ENCODE peak calls at places on chromosomes 11 and 22, in eight cellular contexts. R, D, P, X, A, O, W and E are unnamed samples.

GRCh38 chr11:130675456-130675855 is 227.0 kb downstream of the ADAMTS15 start:
- DNase-seq in R (peak; percentile 90), D (no peak), P (peak; percentile 25), X (no peak), A (peak; percentile 42), O (peak; percentile 36), W (no peak), E (no peak)

GRCh38 chr11:45751430-45751829 is 53.5 kb upstream of the SLC35C1 start:
- DNase-seq in R (no peak), D (no peak), P (no peak), X (no peak), A (no peak), O (no peak), W (no peak), E (peak; percentile 44)

GRCh38 chr22:46110215-46110614 is 40.1 kb upstream of the PPARA start:
- DNase-seq in R (peak; percentile 19), D (no peak), P (peak; percentile 86), X (no peak), A (no peak), O (no peak), W (no peak), E (peak; percentile 56)

GRCh38 chr11:75582935-75583709 is 21.1 kb downstream of the SERPINH1 start:
- DNase-seq in R (peak; percentile 84), D (peak; percentile 82), P (peak; percentile 76), X (peak; percentile 90), A (peak; percentile 84), O (peak; percentile 87), W (no peak), E (peak; percentile 82)

GRCh38 chr11:84316866-84317560 is 1030.8 kb upstream of the CCDC90B start:
- DNase-seq in R (peak; percentile 38), D (no peak), P (peak; percentile 65), X (no peak), A (no peak), O (peak; percentile 44), W (peak; percentile 16), E (no peak)

GRCh38 chr11:129866328-129866727 is 29.1 kb downstream of the NFRKB start:
- DNase-seq in R (no peak), D (no peak), P (no peak), X (peak; percentile 66), A (no peak), O (peak; percentile 46), W (no peak), E (no peak)

GRCh38 chr22:24376606-24377005 is 50.8 kb upstream of the ADORA2A start:
- DNase-seq in R (no peak), D (no peak), P (no peak), X (no peak), A (no peak), O (no peak), W (no peak), E (no peak)

GRCh38 chr22:43851058-43851978 is 11.0 kb downstream of the SULT4A1 start:
- DNase-seq in R (no peak), D (peak; percentile 43), P (no peak), X (peak; percentile 10), A (no peak), O (no peak), W (no peak), E (no peak)

GRCh38 chr22:20867179-20868099 is 8.6 kb downstream of the SNAP29 start:
- DNase-seq in R (peak; percentile 82), D (no peak), P (peak; percentile 52), X (peak; percentile 63), A (no peak), O (peak; percentile 62), W (no peak), E (no peak)

GRCh38 chr11:35330924-35331323 is 88.4 kb downstream of the SLC1A2 start:
- DNase-seq in R (no peak), D (no peak), P (no peak), X (no peak), A (no peak), O (no peak), W (no peak), E (no peak)

GRCh38 chr11:24086921-24087320 is 409.9 kb upstream of the LUZP2 start:
- DNase-seq in R (no peak), D (no peak), P (no peak), X (no peak), A (no peak), O (no peak), W (no peak), E (no peak)

GRCh38 chr22:36743011-36743410 is 32.9 kb downstream of the IFT27 start:
- DNase-seq in R (no peak), D (no peak), P (no peak), X (peak; percentile 6), A (no peak), O (no peak), W (no peak), E (no peak)
- H3K27me3 ChIP-seq in R (peaks cover 61% of the 10 kb centered on the region), D (no peaks in the 10 kb centered on the region), P (peaks cover 11% of the 10 kb centered on the region), X (no peaks in the 10 kb centered on the region), A (peaks cover 50% of the 10 kb centered on the region), O (no peaks in the 10 kb centered on the region), W (peaks cover 15% of the 10 kb centered on the region), E (peaks cover 16% of the 10 kb centered on the region)

GRCh38 chr11:112017538-112017937 is 7.7 kb upstream of the DLAT start:
- DNase-seq in R (no peak), D (no peak), P (peak; percentile 34), X (no peak), A (no peak), O (no peak), W (no peak), E (no peak)

GRCh38 chr11:112019066-112019465 is 6.1 kb upstream of the DLAT start:
- DNase-seq in R (no peak), D (no peak), P (no peak), X (no peak), A (no peak), O (no peak), W (no peak), E (no peak)

GRCh38 chr11:112016765-112017356 is 8.3 kb upstream of the DLAT start:
- DNase-seq in R (peak; percentile 19), D (no peak), P (peak; percentile 54), X (no peak), A (no peak), O (no peak), W (no peak), E (peak; percentile 71)

GRCh38 chr11:112013501-112014164 is 11.6 kb upstream of the DLAT start:
- DNase-seq in R (no peak), D (no peak), P (no peak), X (no peak), A (no peak), O (peak; percentile 30), W (no peak), E (no peak)

GRCh38 chr11:112016088-112016764 is 9.0 kb upstream of the DLAT start:
- DNase-seq in R (peak; percentile 30), D (no peak), P (no peak), X (no peak), A (no peak), O (no peak), W (no peak), E (no peak)
- H3K4me3 ChIP-seq in R (peak overlapping the region; percentile 65), D (no peak overlapping the region), P (no peak overlapping the region), X (no peak overlapping the region), A (no peak overlapping the region), O (no peak overlapping the region), W (no peak overlapping the region), E (no peak overlapping the region)

GRCh38 chr11:123055132-123055924 is 6.6 kb downstream of the HSPA8 start:
- DNase-seq in R (no peak), D (no peak), P (no peak), X (no peak), A (no peak), O (no peak), W (no peak), E (no peak)
- H3K36me3 ChIP-seq in R (peaks cover 70% of the 10 kb centered on the region), D (peaks cover 45% of the 10 kb centered on the region), P (no peaks in the 10 kb centered on the region), X (peaks cover 31% of the 10 kb centered on the region), A (peaks cover 76% of the 10 kb centered on the region), O (peaks cover 3% of the 10 kb centered on the region), W (peaks cover 7% of the 10 kb centered on the region), E (peaks cover 61% of the 10 kb centered on the region)

GRCh38 chr22:22941831-22942510 is 54.4 kb downstream of the IGLL5 start:
- DNase-seq in R (no peak), D (peak; percentile 41), P (peak; percentile 3), X (peak; percentile 26), A (no peak), O (no peak), W (no peak), E (no peak)
- H3K27me3 ChIP-seq in R (peaks cover 56% of the 10 kb centered on the region), D (no peaks in the 10 kb centered on the region), P (peaks cover 11% of the 10 kb centered on the region), X (no peaks in the 10 kb centered on the region), A (no peaks in the 10 kb centered on the region), O (no peaks in the 10 kb centered on the region), W (peaks cover 3% of the 10 kb centered on the region), E (peaks cover 15% of the 10 kb centered on the region)

DNA sequence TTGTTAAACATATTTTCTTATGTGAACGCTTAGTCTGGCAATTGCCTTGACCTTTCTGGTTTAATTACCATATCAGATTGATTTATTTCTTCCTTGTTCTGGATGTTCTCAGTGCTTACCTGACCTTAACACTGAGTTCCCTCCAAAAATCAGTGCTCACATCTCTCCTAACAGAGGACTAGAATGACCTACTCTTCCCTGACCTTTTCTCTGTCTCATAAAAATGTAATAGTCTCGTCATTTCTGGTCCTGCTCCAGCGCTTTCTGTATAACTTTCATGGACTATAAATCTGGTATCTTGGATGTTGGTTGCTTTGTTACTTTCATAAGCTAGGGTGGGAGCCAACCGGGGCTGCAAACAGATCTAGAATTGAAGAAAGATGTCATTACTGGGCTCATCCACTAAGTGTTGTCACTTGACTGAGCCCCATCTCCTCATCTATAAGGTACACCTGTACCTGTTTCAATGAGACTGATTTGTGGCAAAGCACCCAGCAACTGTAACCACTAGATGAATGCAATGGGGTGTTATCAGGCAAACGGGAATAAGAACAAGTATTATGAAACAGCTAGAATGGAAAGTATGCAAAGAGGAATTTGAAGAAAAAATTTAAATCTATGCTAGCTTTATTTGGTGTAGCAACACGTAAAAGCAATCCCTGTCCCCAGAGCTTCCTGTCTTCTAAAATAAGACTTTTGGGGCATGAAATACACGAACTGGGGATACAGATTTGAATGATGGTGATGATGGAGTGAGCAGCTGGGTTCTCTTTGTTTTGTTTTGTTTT is 2.4 kb downstream of the FADS2 start:
- DNase-seq in R (no peak), D (no peak), P (no peak), X (no peak), A (no peak), O (no peak), W (no peak), E (no peak)
- H3K4me3 ChIP-seq in R (peak overlapping the region; percentile 87), D (no peak overlapping the region), P (peak overlapping the region; percentile 81), X (no peak overlapping the region), A (peak overlapping the region; percentile 70), O (peak overlapping the region; percentile 95), W (peak overlapping the region; percentile 84), E (peak overlapping the region; percentile 74)